ENCODE peak calls at places on chromosomes 11 and 22, in seven cellular contexts. One of them, this sample, is unnamed.

GRCh38 chr11:57491371-57492061 is 24.0 kb downstream of the SLC43A1 start:
- DNase-seq in right lobe of liver: no peak
- DNase-seq in fibroblast of lung: no peak
- DNase-seq in thoracic aorta: no peak
- DNase-seq in endothelial cell: peak
- DNase-seq in progenitor cell of endocrine pancreas: peak
- DNase-seq in lower leg skin: no peak
- DNase-seq in this sample: no peak

GRCh38 chr11:104665631-104666030 is 232.6 kb downstream of the CASP12 start:
- DNase-seq in right lobe of liver: no peak
- DNase-seq in fibroblast of lung: peak
- DNase-seq in thoracic aorta: no peak
- DNase-seq in endothelial cell: no peak
- DNase-seq in progenitor cell of endocrine pancreas: no peak
- DNase-seq in lower leg skin: no peak
- DNase-seq in this sample: no peak

GRCh38 chr11:42967653-42968052 is 344.1 kb upstream of the API5 start:
- DNase-seq in right lobe of liver: no peak
- DNase-seq in fibroblast of lung: no peak
- DNase-seq in thoracic aorta: no peak
- DNase-seq in endothelial cell: no peak
- DNase-seq in progenitor cell of endocrine pancreas: no peak
- DNase-seq in lower leg skin: no peak
- DNase-seq in this sample: no peak

GRCh38 chr22:32745251-32745995 is 56.1 kb upstream of the TIMP3 start:
- DNase-seq in right lobe of liver: no peak
- DNase-seq in fibroblast of lung: peak
- DNase-seq in thoracic aorta: no peak
- DNase-seq in endothelial cell: peak
- DNase-seq in progenitor cell of endocrine pancreas: no peak
- DNase-seq in lower leg skin: peak
- DNase-seq in this sample: no peak

GRCh38 chr11:36775157-36775556 is 177.1 kb upstream of the RAG2 start:
- DNase-seq in right lobe of liver: no peak
- DNase-seq in fibroblast of lung: peak
- DNase-seq in thoracic aorta: no peak
- DNase-seq in endothelial cell: no peak
- DNase-seq in progenitor cell of endocrine pancreas: no peak
- DNase-seq in lower leg skin: no peak
- DNase-seq in this sample: no peak

GRCh38 chr22:31852691-31853370 is 91.5 kb upstream of the YWHAH start:
- DNase-seq in right lobe of liver: no peak
- DNase-seq in fibroblast of lung: no peak
- DNase-seq in thoracic aorta: no peak
- DNase-seq in endothelial cell: no peak
- DNase-seq in progenitor cell of endocrine pancreas: no peak
- DNase-seq in lower leg skin: no peak
- DNase-seq in this sample: no peak

GRCh38 chr11:8033312-8033715 is 46.2 kb downstream of the EIF3F start:
- DNase-seq in right lobe of liver: peak
- DNase-seq in fibroblast of lung: peak
- DNase-seq in thoracic aorta: peak
- DNase-seq in endothelial cell: peak
- DNase-seq in progenitor cell of endocrine pancreas: peak
- DNase-seq in lower leg skin: peak
- DNase-seq in this sample: peak

GRCh38 chr22:50627914-50628542 is at the start of gene ARSA:
- DNase-seq in right lobe of liver: peak
- DNase-seq in fibroblast of lung: peak
- DNase-seq in thoracic aorta: no peak
- DNase-seq in endothelial cell: peak
- DNase-seq in progenitor cell of endocrine pancreas: peak
- DNase-seq in lower leg skin: peak
- DNase-seq in this sample: peak

GRCh38 chr11:65124480-65125196 is 2.5 kb downstream of the MRPL49 start:
- DNase-seq in right lobe of liver: peak
- DNase-seq in fibroblast of lung: no peak
- DNase-seq in thoracic aorta: no peak
- DNase-seq in endothelial cell: no peak
- DNase-seq in progenitor cell of endocrine pancreas: no peak
- DNase-seq in lower leg skin: no peak
- DNase-seq in this sample: no peak

GRCh38 chr22:45599836-45600577 is 71.6 kb upstream of the ATXN10 start:
- DNase-seq in right lobe of liver: no peak
- DNase-seq in fibroblast of lung: no peak
- DNase-seq in thoracic aorta: no peak
- DNase-seq in endothelial cell: no peak
- DNase-seq in progenitor cell of endocrine pancreas: no peak
- DNase-seq in lower leg skin: no peak
- DNase-seq in this sample: no peak

GRCh38 chr11:58963551-58964075 is 24.3 kb downstream of the GLYATL1 start:
- DNase-seq in right lobe of liver: peak
- DNase-seq in fibroblast of lung: peak
- DNase-seq in thoracic aorta: no peak
- DNase-seq in endothelial cell: no peak
- DNase-seq in progenitor cell of endocrine pancreas: peak
- DNase-seq in lower leg skin: no peak
- DNase-seq in this sample: no peak

GRCh38 chr11:8382436-8383053 is 118.9 kb upstream of the LMO1 start:
- DNase-seq in right lobe of liver: no peak
- DNase-seq in fibroblast of lung: peak
- DNase-seq in thoracic aorta: no peak
- DNase-seq in endothelial cell: no peak
- DNase-seq in progenitor cell of endocrine pancreas: no peak
- DNase-seq in lower leg skin: no peak
- DNase-seq in this sample: no peak

GRCh38 chr22:41561788-41562187 is 978 bp downstream of the CSDC2 start:
- DNase-seq in right lobe of liver: no peak
- DNase-seq in fibroblast of lung: no peak
- DNase-seq in thoracic aorta: no peak
- DNase-seq in endothelial cell: no peak
- DNase-seq in progenitor cell of endocrine pancreas: no peak
- DNase-seq in lower leg skin: no peak
- DNase-seq in this sample: no peak

GRCh38 chr22:40035351-40035750 is 40.6 kb downstream of the FAM83F start:
- DNase-seq in right lobe of liver: no peak
- DNase-seq in fibroblast of lung: no peak
- DNase-seq in thoracic aorta: no peak
- DNase-seq in endothelial cell: no peak
- DNase-seq in progenitor cell of endocrine pancreas: no peak
- DNase-seq in lower leg skin: no peak
- DNase-seq in this sample: no peak

GRCh38 chr11:58060939-58061672 is 30.4 kb downstream of the OR6Q1 start:
- DNase-seq in right lobe of liver: no peak
- DNase-seq in fibroblast of lung: peak
- DNase-seq in thoracic aorta: no peak
- DNase-seq in endothelial cell: no peak
- DNase-seq in progenitor cell of endocrine pancreas: no peak
- DNase-seq in lower leg skin: no peak
- DNase-seq in this sample: no peak

GRCh38 chr22:44358723-44359440 is 46.1 kb upstream of the SHISAL1 start:
- DNase-seq in right lobe of liver: peak
- DNase-seq in fibroblast of lung: no peak
- DNase-seq in thoracic aorta: no peak
- DNase-seq in endothelial cell: no peak
- DNase-seq in progenitor cell of endocrine pancreas: no peak
- DNase-seq in lower leg skin: no peak
- DNase-seq in this sample: no peak

GRCh38 chr11:5210376-5210885 is 9.9 kb upstream of the OR51V1 start:
- DNase-seq in right lobe of liver: no peak
- DNase-seq in fibroblast of lung: no peak
- DNase-seq in thoracic aorta: no peak
- DNase-seq in endothelial cell: no peak
- DNase-seq in progenitor cell of endocrine pancreas: no peak
- DNase-seq in lower leg skin: no peak
- DNase-seq in this sample: no peak

GRCh38 chr11:68914761-68915160 is 11.1 kb downstream of the IGHMBP2 start:
- DNase-seq in right lobe of liver: no peak
- DNase-seq in fibroblast of lung: no peak
- DNase-seq in thoracic aorta: no peak
- DNase-seq in endothelial cell: no peak
- DNase-seq in progenitor cell of endocrine pancreas: no peak
- DNase-seq in lower leg skin: no peak
- DNase-seq in this sample: no peak

GRCh38 chr11:118202599-118203422 is 22.0 kb downstream of the JAML start:
- DNase-seq in right lobe of liver: peak
- DNase-seq in fibroblast of lung: no peak
- DNase-seq in thoracic aorta: no peak
- DNase-seq in endothelial cell: no peak
- DNase-seq in progenitor cell of endocrine pancreas: no peak
- DNase-seq in lower leg skin: no peak
- DNase-seq in this sample: no peak

GRCh38 chr22:30996462-30996861 is 27.4 kb downstream of the TUG1 start:
- DNase-seq in right lobe of liver: no peak
- DNase-seq in fibroblast of lung: no peak
- DNase-seq in thoracic aorta: no peak
- DNase-seq in endothelial cell: no peak
- DNase-seq in progenitor cell of endocrine pancreas: no peak
- DNase-seq in lower leg skin: no peak
- DNase-seq in this sample: no peak

GRCh38 chr22:28424427-28425080 is 255.1 kb downstream of the TTC28 start:
- DNase-seq in right lobe of liver: no peak
- DNase-seq in fibroblast of lung: peak
- DNase-seq in thoracic aorta: no peak
- DNase-seq in endothelial cell: no peak
- DNase-seq in progenitor cell of endocrine pancreas: no peak
- DNase-seq in lower leg skin: no peak
- DNase-seq in this sample: no peak

GRCh38 chr22:17198188-17199130 is 20.8 kb downstream of the ADA2 start:
- DNase-seq in right lobe of liver: no peak
- DNase-seq in fibroblast of lung: peak
- DNase-seq in thoracic aorta: no peak
- DNase-seq in endothelial cell: peak
- DNase-seq in progenitor cell of endocrine pancreas: peak
- DNase-seq in lower leg skin: no peak
- DNase-seq in this sample: no peak

GRCh38 chr11:77410076-77410827 is 63.6 kb downstream of the PAK1 start:
- DNase-seq in right lobe of liver: no peak
- DNase-seq in fibroblast of lung: no peak
- DNase-seq in thoracic aorta: no peak
- DNase-seq in endothelial cell: no peak
- DNase-seq in progenitor cell of endocrine pancreas: no peak
- DNase-seq in lower leg skin: no peak
- DNase-seq in this sample: no peak

GRCh38 chr11:77412814-77413213 is 61.1 kb downstream of the PAK1 start:
- DNase-seq in right lobe of liver: no peak
- DNase-seq in fibroblast of lung: no peak
- DNase-seq in thoracic aorta: no peak
- DNase-seq in endothelial cell: no peak
- DNase-seq in progenitor cell of endocrine pancreas: no peak
- DNase-seq in lower leg skin: no peak
- DNase-seq in this sample: no peak

GRCh38 chr11:77413850-77414249 is 60.0 kb downstream of the PAK1 start:
- DNase-seq in right lobe of liver: no peak
- DNase-seq in fibroblast of lung: no peak
- DNase-seq in thoracic aorta: no peak
- DNase-seq in endothelial cell: no peak
- DNase-seq in progenitor cell of endocrine pancreas: no peak
- DNase-seq in lower leg skin: no peak
- DNase-seq in this sample: no peak

GRCh38 chr11:77411238-77411637 is 62.7 kb downstream of the PAK1 start:
- DNase-seq in right lobe of liver: peak
- DNase-seq in fibroblast of lung: peak
- DNase-seq in thoracic aorta: peak
- DNase-seq in endothelial cell: peak
- DNase-seq in progenitor cell of endocrine pancreas: no peak
- DNase-seq in lower leg skin: peak
- DNase-seq in this sample: peak

GRCh38 chr11:77411717-77412441 is 62.0 kb downstream of the PAK1 start:
- DNase-seq in right lobe of liver: peak
- DNase-seq in fibroblast of lung: peak
- DNase-seq in thoracic aorta: peak
- DNase-seq in endothelial cell: peak
- DNase-seq in progenitor cell of endocrine pancreas: peak
- DNase-seq in lower leg skin: peak
- DNase-seq in this sample: peak
- TF ChIP-seq CTCF in right lobe of liver: no peak
- TF ChIP-seq CTCF in fibroblast of lung: no peak
- TF ChIP-seq CTCF in thoracic aorta: no peak
- TF ChIP-seq CTCF in endothelial cell: no peak
- TF ChIP-seq CTCF in progenitor cell of endocrine pancreas: peak
- TF ChIP-seq CTCF in lower leg skin: no peak
- TF ChIP-seq CTCF in this sample: no peak

GRCh38 chr11:47375546-47376085 is 2.7 kb downstream of the SPI1 start:
- DNase-seq in right lobe of liver: no peak
- DNase-seq in fibroblast of lung: no peak
- DNase-seq in thoracic aorta: no peak
- DNase-seq in endothelial cell: no peak
- DNase-seq in progenitor cell of endocrine pancreas: no peak
- DNase-seq in lower leg skin: no peak
- DNase-seq in this sample: no peak

GRCh38 chr11:47372422-47372821 is 5.9 kb downstream of the SPI1 start:
- DNase-seq in right lobe of liver: no peak
- DNase-seq in fibroblast of lung: no peak
- DNase-seq in thoracic aorta: no peak
- DNase-seq in endothelial cell: no peak
- DNase-seq in progenitor cell of endocrine pancreas: no peak
- DNase-seq in lower leg skin: no peak
- DNase-seq in this sample: no peak

GRCh38 chr11:47376183-47376542 is 2.2 kb downstream of the SPI1 start:
- DNase-seq in right lobe of liver: no peak
- DNase-seq in fibroblast of lung: no peak
- DNase-seq in thoracic aorta: no peak
- DNase-seq in endothelial cell: no peak
- DNase-seq in progenitor cell of endocrine pancreas: no peak
- DNase-seq in lower leg skin: no peak
- DNase-seq in this sample: no peak

GRCh38 chr11:47375020-47375419 is 3.3 kb downstream of the SPI1 start:
- DNase-seq in right lobe of liver: no peak
- DNase-seq in fibroblast of lung: no peak
- DNase-seq in thoracic aorta: no peak
- DNase-seq in endothelial cell: no peak
- DNase-seq in progenitor cell of endocrine pancreas: no peak
- DNase-seq in lower leg skin: no peak
- DNase-seq in this sample: no peak

GRCh38 chr11:47373876-47374820 is 4.2 kb downstream of the SPI1 start:
- DNase-seq in right lobe of liver: peak
- DNase-seq in fibroblast of lung: peak
- DNase-seq in thoracic aorta: no peak
- DNase-seq in endothelial cell: peak
- DNase-seq in progenitor cell of endocrine pancreas: peak
- DNase-seq in lower leg skin: peak
- DNase-seq in this sample: peak
- TF ChIP-seq CTCF in right lobe of liver: peak
- TF ChIP-seq CTCF in fibroblast of lung: peak
- TF ChIP-seq CTCF in thoracic aorta: peak
- TF ChIP-seq CTCF in endothelial cell: peak
- TF ChIP-seq CTCF in progenitor cell of endocrine pancreas: peak
- TF ChIP-seq CTCF in lower leg skin: peak
- TF ChIP-seq CTCF in this sample: peak

GRCh38 chr11:116357769-116358544 is 414.8 kb downstream of the BUD13 start:
- DNase-seq in right lobe of liver: no peak
- DNase-seq in fibroblast of lung: peak
- DNase-seq in thoracic aorta: no peak
- DNase-seq in endothelial cell: peak
- DNase-seq in progenitor cell of endocrine pancreas: peak
- DNase-seq in lower leg skin: no peak
- DNase-seq in this sample: no peak
- TF ChIP-seq CTCF in right lobe of liver: peak
- TF ChIP-seq CTCF in fibroblast of lung: no peak
- TF ChIP-seq CTCF in thoracic aorta: no peak
- TF ChIP-seq CTCF in endothelial cell: peak
- TF ChIP-seq CTCF in progenitor cell of endocrine pancreas: peak
- TF ChIP-seq CTCF in lower leg skin: no peak
- TF ChIP-seq CTCF in this sample: no peak

GRCh38 chr11:66976048-66976467 is 954 bp downstream of the C11orf86 start:
- DNase-seq in right lobe of liver: no peak
- DNase-seq in fibroblast of lung: no peak
- DNase-seq in thoracic aorta: no peak
- DNase-seq in endothelial cell: peak
- DNase-seq in progenitor cell of endocrine pancreas: peak
- DNase-seq in lower leg skin: no peak
- DNase-seq in this sample: no peak
- TF ChIP-seq CTCF in right lobe of liver: peak
- TF ChIP-seq CTCF in fibroblast of lung: peak
- TF ChIP-seq CTCF in thoracic aorta: peak
- TF ChIP-seq CTCF in endothelial cell: peak
- TF ChIP-seq CTCF in progenitor cell of endocrine pancreas: peak
- TF ChIP-seq CTCF in lower leg skin: no peak
- TF ChIP-seq CTCF in this sample: no peak

This sample was measured in activated B cell treated with CpG ODN at 0.5 μM for 24 hours.